ENCODE peak calls at places on chromosomes 16 and 17, in four cellular contexts. One of them, this sample, is unnamed. For H3K4me1 and H3K36me3, the result is how much of the 10 kb centered on the place peaks cover.

GRCh38 chr16:27450836-27451341 is 48.9 kb downstream of the IL21R start:
- DNase-seq in CD8-positive, alpha-beta T cell: no peak
- DNase-seq in effector memory CD4-positive, alpha-beta T cell: no peak
- DNase-seq in H1: no peak
- DNase-seq in this sample: no peak

GRCh38 chr17:39979865-39980401 is 674 bp upstream of the PSMD3 start:
- DNase-seq in CD8-positive, alpha-beta T cell: no peak
- DNase-seq in effector memory CD4-positive, alpha-beta T cell: peak
- DNase-seq in H1: no peak
- DNase-seq in this sample: peak

GRCh38 chr17:17377071-17377487 is 73.9 kb downstream of the NT5M start:
- DNase-seq in CD8-positive, alpha-beta T cell: no peak
- DNase-seq in effector memory CD4-positive, alpha-beta T cell: no peak
- DNase-seq in H1: no peak
- DNase-seq in this sample: no peak

GRCh38 chr17:50480142-50480764 is 1.6 kb downstream of the RSAD1 start:
- DNase-seq in CD8-positive, alpha-beta T cell: no peak
- DNase-seq in effector memory CD4-positive, alpha-beta T cell: no peak
- DNase-seq in H1: no peak
- DNase-seq in this sample: no peak

GRCh38 chr17:46791531-46791930 is 27.0 kb downstream of the WNT3 start:
- DNase-seq in CD8-positive, alpha-beta T cell: no peak
- DNase-seq in effector memory CD4-positive, alpha-beta T cell: no peak
- DNase-seq in H1: no peak
- DNase-seq in this sample: no peak

GRCh38 chr17:38540514-38540913 is 65.2 kb downstream of the SRCIN1 start:
- DNase-seq in CD8-positive, alpha-beta T cell: no peak
- DNase-seq in effector memory CD4-positive, alpha-beta T cell: no peak
- DNase-seq in H1: no peak
- DNase-seq in this sample: no peak

GRCh38 chr17:9729034-9729650 is 62.2 kb downstream of the DHRS7C start:
- DNase-seq in CD8-positive, alpha-beta T cell: no peak
- DNase-seq in effector memory CD4-positive, alpha-beta T cell: no peak
- DNase-seq in H1: no peak
- DNase-seq in this sample: peak

GRCh38 chr17:63189930-63190329 is 223.9 kb downstream of the TANC2 start:
- DNase-seq in CD8-positive, alpha-beta T cell: no peak
- DNase-seq in effector memory CD4-positive, alpha-beta T cell: no peak
- DNase-seq in H1: no peak
- DNase-seq in this sample: no peak

GRCh38 chr17:1177099-1177996 is 2.4 kb downstream of the ABR start:
- DNase-seq in CD8-positive, alpha-beta T cell: no peak
- DNase-seq in effector memory CD4-positive, alpha-beta T cell: no peak
- DNase-seq in H1: no peak
- DNase-seq in this sample: no peak

GRCh38 chr16:86508947-86509758 is 1.2 kb upstream of the FOXF1 start:
- DNase-seq in CD8-positive, alpha-beta T cell: no peak
- DNase-seq in effector memory CD4-positive, alpha-beta T cell: no peak
- DNase-seq in H1: peak
- DNase-seq in this sample: no peak

GRCh38 chr17:28623696-28624095 is 9.7 kb upstream of the RSKR start:
- DNase-seq in CD8-positive, alpha-beta T cell: no peak
- DNase-seq in effector memory CD4-positive, alpha-beta T cell: no peak
- DNase-seq in H1: no peak
- DNase-seq in this sample: no peak

GRCh38 chr17:6255331-6255730 is 179.6 kb downstream of the AIPL1 start:
- DNase-seq in CD8-positive, alpha-beta T cell: no peak
- DNase-seq in effector memory CD4-positive, alpha-beta T cell: no peak
- DNase-seq in H1: no peak
- DNase-seq in this sample: no peak

GRCh38 chr16:84179612-84180320 is 7.1 kb downstream of the TAF1C start:
- DNase-seq in CD8-positive, alpha-beta T cell: no peak
- DNase-seq in effector memory CD4-positive, alpha-beta T cell: no peak
- DNase-seq in H1: no peak
- DNase-seq in this sample: no peak

GRCh38 chr16:70433456-70434103 is 5.3 kb downstream of the ST3GAL2 start:
- DNase-seq in CD8-positive, alpha-beta T cell: no peak
- DNase-seq in effector memory CD4-positive, alpha-beta T cell: no peak
- DNase-seq in H1: no peak
- DNase-seq in this sample: no peak

GRCh38 chr17:68567581-68567980 is 33.6 kb downstream of the FAM20A start:
- DNase-seq in CD8-positive, alpha-beta T cell: no peak
- DNase-seq in effector memory CD4-positive, alpha-beta T cell: no peak
- DNase-seq in H1: no peak
- DNase-seq in this sample: no peak

GRCh38 chr17:78722101-78722761 is 59.8 kb downstream of the CYTH1 start:
- DNase-seq in CD8-positive, alpha-beta T cell: no peak
- DNase-seq in effector memory CD4-positive, alpha-beta T cell: no peak
- DNase-seq in H1: no peak
- DNase-seq in this sample: no peak

GRCh38 chr17:39096435-39097158 is 54.8 kb downstream of the PLXDC1 start:
- DNase-seq in CD8-positive, alpha-beta T cell: peak
- DNase-seq in effector memory CD4-positive, alpha-beta T cell: peak
- DNase-seq in H1: no peak
- DNase-seq in this sample: no peak

GRCh38 chr16:53913082-53913870 is 209.3 kb downstream of the FTO start:
- DNase-seq in CD8-positive, alpha-beta T cell: no peak
- DNase-seq in effector memory CD4-positive, alpha-beta T cell: no peak
- DNase-seq in H1: no peak
- DNase-seq in this sample: no peak
- H3K4me3 ChIP-seq in CD8-positive, alpha-beta T cell: no peak
- H3K4me3 ChIP-seq in effector memory CD4-positive, alpha-beta T cell: no peak
- H3K4me3 ChIP-seq in H1: no peak
- H3K4me3 ChIP-seq in this sample: no peak

GRCh38 chr16:17367034-17367433 is 103.7 kb downstream of the XYLT1 start:
- DNase-seq in CD8-positive, alpha-beta T cell: peak
- DNase-seq in effector memory CD4-positive, alpha-beta T cell: no peak
- DNase-seq in H1: no peak
- DNase-seq in this sample: no peak
- H3K4me1 ChIP-seq in CD8-positive, alpha-beta T cell: half or more
- H3K4me1 ChIP-seq in effector memory CD4-positive, alpha-beta T cell: half or more
- H3K4me1 ChIP-seq in H1: under half
- H3K4me1 ChIP-seq in this sample: under half

DNA sequence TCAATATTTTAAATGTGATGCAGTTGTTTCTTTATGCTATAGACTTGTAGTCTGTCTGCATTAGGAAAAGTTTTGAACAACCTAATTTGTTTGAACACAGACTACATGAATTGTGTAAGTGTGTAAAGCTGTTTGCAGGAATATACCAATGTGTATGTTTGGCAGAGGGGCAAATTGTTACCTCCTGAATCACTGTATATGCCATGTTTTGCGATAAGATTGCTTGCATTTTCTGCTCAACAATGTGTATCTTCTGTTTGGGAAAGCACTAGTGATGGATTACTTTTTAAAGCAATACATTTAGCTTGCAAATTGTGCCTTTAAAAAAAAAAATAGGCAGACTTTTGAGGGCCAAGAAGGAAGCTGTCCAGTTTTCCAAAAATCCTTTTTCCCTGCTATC is 14.6 kb downstream of the RBBP6 start:
- DNase-seq in CD8-positive, alpha-beta T cell: no peak
- DNase-seq in effector memory CD4-positive, alpha-beta T cell: no peak
- DNase-seq in H1: no peak
- DNase-seq in this sample: no peak
- H3K36me3 ChIP-seq in CD8-positive, alpha-beta T cell: under half
- H3K36me3 ChIP-seq in effector memory CD4-positive, alpha-beta T cell: half or more
- H3K36me3 ChIP-seq in H1: half or more
- H3K36me3 ChIP-seq in this sample: under half

GRCh38 chr17:71284032-71284755 is 836.6 kb upstream of the SOX9 start:
- DNase-seq in CD8-positive, alpha-beta T cell: no peak
- DNase-seq in effector memory CD4-positive, alpha-beta T cell: no peak
- DNase-seq in H1: no peak
- DNase-seq in this sample: no peak

GRCh38 chr17:71287246-71287828 is 833.5 kb upstream of the SOX9 start:
- DNase-seq in CD8-positive, alpha-beta T cell: no peak
- DNase-seq in effector memory CD4-positive, alpha-beta T cell: no peak
- DNase-seq in H1: peak
- DNase-seq in this sample: no peak

GRCh38 chr17:71286625-71287024 is 834.2 kb upstream of the SOX9 start:
- DNase-seq in CD8-positive, alpha-beta T cell: no peak
- DNase-seq in effector memory CD4-positive, alpha-beta T cell: no peak
- DNase-seq in H1: no peak
- DNase-seq in this sample: no peak

DNA sequence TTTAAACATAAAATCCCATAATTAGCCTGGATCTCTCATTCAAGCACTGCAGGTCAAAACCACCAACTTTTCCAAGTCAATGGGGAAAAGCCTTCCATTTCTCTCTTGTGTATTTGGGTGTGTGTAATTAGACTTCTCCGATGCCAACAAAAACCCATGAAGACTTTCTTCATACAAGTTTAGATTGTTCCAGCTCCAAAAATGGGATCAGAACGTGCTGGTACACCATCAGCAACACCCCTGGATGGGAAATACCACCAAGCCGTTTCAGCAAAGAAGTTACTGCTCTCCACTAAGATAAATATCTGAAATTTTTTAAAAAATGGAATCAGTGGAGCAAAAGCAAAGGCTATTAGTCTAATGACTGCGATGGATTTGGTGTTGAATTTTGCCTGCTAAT is 837.3 kb upstream of the SOX9 start:
- DNase-seq in CD8-positive, alpha-beta T cell: no peak
- DNase-seq in effector memory CD4-positive, alpha-beta T cell: no peak
- DNase-seq in H1: no peak
- DNase-seq in this sample: no peak
- H3K4me3 ChIP-seq in CD8-positive, alpha-beta T cell: no peak
- H3K4me3 ChIP-seq in effector memory CD4-positive, alpha-beta T cell: no peak
- H3K4me3 ChIP-seq in H1: no peak
- H3K4me3 ChIP-seq in this sample: no peak

DNA sequence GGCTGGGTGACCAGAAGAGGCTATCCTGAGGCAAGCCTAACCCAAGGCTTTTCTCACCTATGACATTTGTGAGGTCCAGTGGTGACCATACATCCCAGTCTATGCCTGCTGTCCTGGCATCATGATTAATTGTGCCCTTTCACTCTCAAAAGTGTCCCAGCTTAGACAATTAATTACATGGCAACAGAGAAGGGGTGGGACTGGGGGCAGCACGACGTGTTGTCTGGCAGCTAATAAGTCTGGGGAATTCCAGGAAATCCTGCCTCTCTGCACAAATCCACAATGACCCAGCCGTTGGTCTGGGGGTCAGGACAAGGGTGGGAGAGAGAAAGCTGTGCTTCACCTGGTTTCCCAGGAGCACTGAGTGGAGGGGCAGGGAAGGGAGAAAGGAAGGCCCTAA is 14.0 kb upstream of the MTMR4 start:
- DNase-seq in CD8-positive, alpha-beta T cell: no peak
- DNase-seq in effector memory CD4-positive, alpha-beta T cell: no peak
- DNase-seq in H1: no peak
- DNase-seq in this sample: no peak
- H3K4me1 ChIP-seq in CD8-positive, alpha-beta T cell: under half
- H3K4me1 ChIP-seq in effector memory CD4-positive, alpha-beta T cell: under half
- H3K4me1 ChIP-seq in H1: under half
- H3K4me1 ChIP-seq in this sample: under half

GRCh38 chr17:82258555-82258954 is 14.9 kb downstream of the CSNK1D start:
- DNase-seq in CD8-positive, alpha-beta T cell: no peak
- DNase-seq in effector memory CD4-positive, alpha-beta T cell: no peak
- DNase-seq in H1: no peak
- DNase-seq in this sample: no peak
- H3K36me3 ChIP-seq in CD8-positive, alpha-beta T cell: half or more
- H3K36me3 ChIP-seq in effector memory CD4-positive, alpha-beta T cell: half or more
- H3K36me3 ChIP-seq in H1: half or more
- H3K36me3 ChIP-seq in this sample: under half